ENCODE peak calls at places on chromosomes 13 and 19, in nine cellular contexts. V, U, T, E, O, M, Z, D and Y are unnamed samples. For H3K4me1, the result is how much of the 10 kb centered on the place peaks cover.

GRCh38 chr13:37070956-37071355 is 11.5 kb upstream of the SUPT20H start:
- DNase-seq in O (peak), M (no peak), V (no peak), U (no peak), D (no peak), T (no peak), E (no peak), Z (no peak), Y (no peak)

GRCh38 chr13:23966691-23967615 is 69.7 kb upstream of the C1QTNF9B start:
- DNase-seq in O (no peak), M (no peak), U (peak), T (no peak), V (no peak), D (no peak), E (no peak), Z (no peak), Y (no peak)

GRCh38 chr13:49584771-49585182 is 581 bp downstream of the RCBTB1 start:
- DNase-seq in M (peak), O (peak), E (no peak), T (no peak), U (no peak), D (no peak), Z (no peak), V (no peak), Y (no peak)

GRCh38 chr13:113855012-113855921 is 8.6 kb downstream of the GAS6 start:
- DNase-seq in M (no peak), D (peak), V (no peak), E (no peak), O (no peak), T (no peak), Z (peak), U (no peak), Y (peak)

GRCh38 chr13:74761794-74762193 is 627.6 kb upstream of the KLF12 start:
- DNase-seq in O (peak), E (no peak), M (no peak), Z (no peak), T (no peak), V (no peak), U (no peak), D (no peak), Y (no peak)

GRCh38 chr19:56071151-56071550 is 49.9 kb downstream of the ZNF787 start:
- DNase-seq in U (no peak), V (no peak), T (no peak), O (no peak), D (no peak), Z (peak), E (no peak), M (peak), Y (peak)

GRCh38 chr19:29653398-29653797 is 11.9 kb upstream of the PLEKHF1 start:
- DNase-seq in D (no peak), V (no peak), E (peak), T (no peak), O (no peak), U (no peak), Z (no peak), M (no peak), Y (no peak)

GRCh38 chr19:22901431-22902130 is 69.5 kb downstream of the ZNF723 start:
- DNase-seq in M (no peak), V (no peak), Z (no peak), D (no peak), T (peak), O (no peak), E (no peak), U (no peak), Y (no peak)

GRCh38 chr19:10836478-10837325 is 690 bp upstream of the TMED1 start:
- DNase-seq in E (peak), U (peak), T (peak), O (peak), D (peak), Z (peak), V (peak), M (no peak), Y (no peak)

GRCh38 chr19:54158812-54159351 is 639 bp downstream of the LENG1 start:
- DNase-seq in D (no peak), U (no peak), O (no peak), T (peak), V (no peak), M (peak), E (no peak), Z (no peak), Y (no peak)

DNA sequence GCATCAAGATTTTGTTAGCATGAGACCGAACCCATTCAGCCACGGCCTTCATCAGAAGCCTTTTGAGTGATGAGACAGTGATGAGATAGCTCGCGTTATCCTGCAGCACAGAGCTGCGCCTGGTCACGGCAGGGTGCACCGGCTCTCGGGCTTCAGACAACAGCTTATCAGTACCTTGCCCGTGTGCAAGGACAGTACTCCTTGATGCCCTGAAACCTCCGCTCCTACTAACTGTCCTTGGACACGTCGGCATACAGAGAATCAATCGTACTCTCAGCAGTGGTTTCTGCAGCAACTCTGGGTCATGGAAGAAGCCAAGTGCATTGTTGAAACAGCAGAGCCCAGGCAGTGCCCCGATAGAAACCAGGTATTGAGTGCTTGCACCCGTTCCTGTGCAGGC is 40.7 kb downstream of the IRS2 start:
- DNase-seq in U (no peak), V (no peak), D (no peak), O (no peak), Z (no peak), T (no peak), M (no peak), E (no peak), Y (peak)
- H3K4me1 ChIP-seq in U (under half), V (under half), D (under half), O (under half), Z (under half), T (under half), M (under half), E (under half), Y (under half)

GRCh38 chr19:39128511-39129079 is 3.0 kb downstream of the PAK4 start:
- DNase-seq in E (no peak), T (no peak), M (no peak), V (no peak), O (no peak), Z (no peak), D (no peak), U (no peak), Y (no peak)

GRCh38 chr19:39131255-39131755 is 5.7 kb downstream of the PAK4 start:
- DNase-seq in T (no peak), E (peak), O (peak), Z (no peak), D (peak), U (no peak), M (no peak), V (no peak), Y (no peak)

GRCh38 chr19:39127812-39128510 is 2.4 kb downstream of the PAK4 start:
- DNase-seq in E (no peak), Z (no peak), D (no peak), V (no peak), T (no peak), U (no peak), O (no peak), M (no peak), Y (no peak)

GRCh38 chr19:39130337-39131254 is 5.0 kb downstream of the PAK4 start:
- DNase-seq in D (no peak), T (no peak), Z (no peak), E (no peak), V (no peak), O (no peak), U (no peak), M (no peak), Y (peak)

GRCh38 chr19:39129116-39129515 is 3.5 kb downstream of the PAK4 start:
- DNase-seq in O (no peak), T (no peak), E (no peak), Z (no peak), D (no peak), M (no peak), U (no peak), V (no peak), Y (peak)
- H3K27ac ChIP-seq in O (no peak), T (peak), E (peak), Z (no peak), D (no peak), M (no peak), U (no peak), V (no peak), Y (no peak)

DNA sequence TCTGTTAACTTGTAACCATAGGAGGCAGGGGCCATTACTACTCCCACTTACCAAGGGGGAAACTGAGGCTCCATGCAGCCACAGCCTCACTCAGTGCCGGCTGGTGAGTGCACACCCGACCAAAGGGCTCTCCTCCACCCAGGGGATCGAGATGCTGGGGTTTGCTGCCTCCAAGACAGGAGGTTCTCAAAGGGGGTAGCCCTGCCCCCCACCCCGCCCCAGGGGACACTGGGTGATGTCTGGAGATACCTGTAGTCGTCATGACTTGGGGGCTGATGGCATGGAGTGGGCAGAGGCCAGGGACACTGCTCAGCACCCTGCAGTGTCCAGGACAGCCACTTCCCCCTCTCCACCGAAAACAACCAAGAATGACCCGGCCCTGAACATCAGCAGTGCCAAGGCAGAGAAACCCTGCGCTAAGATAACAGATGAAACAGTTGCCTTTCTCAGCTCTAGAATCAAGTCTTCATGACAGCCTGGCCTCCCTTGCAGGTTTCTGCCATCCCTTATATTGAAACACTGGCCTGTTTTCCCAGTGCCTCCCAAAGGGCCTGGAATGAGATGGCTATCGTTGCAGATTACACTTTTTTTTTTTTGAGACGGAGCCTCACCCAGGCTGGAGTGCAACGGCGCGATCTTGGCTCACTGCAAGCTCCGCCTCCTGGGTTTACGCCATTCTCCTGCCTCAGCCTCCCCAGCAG is 3.3 kb downstream of the REEP6 start:
- DNase-seq in Z (no peak), D (no peak), M (no peak), V (no peak), U (no peak), O (no peak), E (no peak), T (no peak), Y (no peak)
- H3K4me1 ChIP-seq in Z (under half), D (under half), M (under half), V (under half), U (under half), O (under half), E (under half), T (under half), Y (under half)

DNA sequence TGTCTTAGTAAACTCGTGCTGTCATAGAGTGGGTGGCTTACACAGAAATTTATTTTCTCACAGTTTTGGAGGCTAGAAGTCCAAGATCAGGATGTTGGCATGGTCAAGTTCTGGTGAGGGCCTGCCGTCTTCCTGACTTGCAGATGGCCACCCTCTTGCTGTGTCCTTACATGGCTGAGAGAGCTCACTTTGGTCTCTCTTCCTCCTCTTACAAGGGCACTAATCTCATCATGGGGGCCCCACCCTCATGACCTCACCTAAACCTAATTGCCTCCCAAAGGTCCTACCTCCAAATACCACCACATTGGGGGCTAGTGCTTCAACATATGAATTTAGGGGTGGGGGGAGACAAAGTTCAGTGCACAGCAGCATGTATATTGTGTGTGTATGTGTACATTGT is 14.3 kb upstream of the GPR18 start:
- DNase-seq in T (no peak), V (no peak), U (no peak), Z (no peak), E (no peak), D (no peak), O (no peak), M (no peak), Y (no peak)
- H3K27ac ChIP-seq in T (no peak), V (peak), U (peak), Z (no peak), E (no peak), D (no peak), O (no peak), M (no peak), Y (no peak)

GRCh38 chr19:728011-728410 is 19.3 kb downstream of the PALM start:
- DNase-seq in O (no peak), D (peak), Z (no peak), U (no peak), M (no peak), T (peak), V (no peak), E (no peak), Y (no peak)

GRCh38 chr19:726993-727956 is 18.5 kb downstream of the PALM start:
- DNase-seq in M (no peak), D (no peak), U (no peak), Z (no peak), T (no peak), V (no peak), O (no peak), E (no peak), Y (no peak)

GRCh38 chr19:723247-723646 is 14.5 kb downstream of the PALM start:
- DNase-seq in T (no peak), M (no peak), E (no peak), Z (no peak), U (no peak), V (no peak), D (no peak), O (no peak), Y (no peak)

GRCh38 chr19:723714-724113 is 15.0 kb downstream of the PALM start:
- DNase-seq in D (no peak), M (no peak), T (no peak), E (no peak), V (no peak), O (no peak), U (no peak), Z (no peak), Y (no peak)

DNA sequence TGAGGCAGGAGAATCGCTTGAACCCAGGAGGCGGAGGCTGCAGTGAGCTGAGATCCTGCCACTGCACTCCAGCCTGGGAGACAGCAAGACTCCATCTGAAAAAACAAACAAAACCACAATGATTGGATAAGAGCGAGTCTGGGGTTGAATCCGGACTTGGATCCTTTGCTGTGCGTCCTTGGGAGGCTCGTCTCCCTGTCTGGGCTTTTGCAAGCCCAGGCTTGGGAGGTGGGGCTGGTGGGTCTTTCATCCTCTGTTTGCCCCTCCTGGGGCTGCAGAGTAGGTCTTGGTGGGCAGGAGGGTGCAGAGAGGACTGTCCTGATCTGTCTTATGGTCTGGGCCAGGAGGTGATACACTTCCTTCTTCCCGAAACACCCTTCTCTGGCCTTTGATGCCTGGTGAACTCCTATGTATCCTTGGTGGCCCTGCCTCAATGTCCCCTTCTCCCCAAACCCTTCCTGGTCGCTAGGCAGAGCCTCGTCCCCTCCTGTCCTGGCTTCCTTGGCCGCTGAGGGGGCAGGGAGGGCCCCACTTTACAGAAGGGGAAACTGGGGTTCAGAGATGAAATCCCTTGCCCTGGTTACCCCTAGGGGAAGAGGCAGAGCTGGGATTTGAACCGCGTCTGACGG is 16.8 kb downstream of the PALM start:
- DNase-seq in Z (no peak), D (no peak), M (no peak), V (no peak), T (no peak), U (no peak), O (no peak), E (no peak), Y (no peak)
- H3K4me1 ChIP-seq in Z (under half), D (half or more), M (under half), V (under half), T (under half), U (under half), O (under half), E (under half), Y (under half)

GRCh38 chr19:48487944-48488343 is 18.8 kb downstream of the CYTH2 start:
- DNase-seq in D (peak), Z (no peak), T (peak), O (peak), U (no peak), V (no peak), M (no peak), E (no peak), Y (no peak)

GRCh38 chr19:48490980-48491792 is 20.4 kb downstream of the LMTK3 start:
- DNase-seq in E (no peak), D (no peak), O (no peak), V (peak), T (no peak), U (peak), M (peak), Z (peak), Y (peak)

GRCh38 chr19:48487544-48487943 is 18.4 kb downstream of the CYTH2 start:
- DNase-seq in O (no peak), Z (no peak), M (no peak), D (no peak), E (no peak), T (no peak), U (no peak), V (no peak), Y (no peak)

GRCh38 chr19:48491793-48492123 is 19.9 kb downstream of the LMTK3 start:
- DNase-seq in V (no peak), O (no peak), Z (peak), E (no peak), U (no peak), M (peak), D (no peak), T (no peak), Y (peak)

GRCh38 chr19:48489608-48490216 is 20.5 kb downstream of the CYTH2 start:
- DNase-seq in V (peak), M (peak), Z (peak), E (peak), D (peak), T (peak), U (peak), O (no peak), Y (peak)
- H3K27ac ChIP-seq in V (no peak), M (no peak), Z (no peak), E (no peak), D (no peak), T (no peak), U (no peak), O (no peak), Y (no peak)

GRCh38 chr19:4374451-4375163 is 25.7 kb downstream of the SH3GL1 start:
- DNase-seq in D (peak), U (no peak), E (peak), M (no peak), T (peak), Z (peak), V (no peak), O (peak), Y (peak)
- H3K4me1 ChIP-seq in D (half or more), U (half or more), E (half or more), M (under half), T (half or more), Z (under half), V (half or more), O (half or more), Y (under half)

DNA sequence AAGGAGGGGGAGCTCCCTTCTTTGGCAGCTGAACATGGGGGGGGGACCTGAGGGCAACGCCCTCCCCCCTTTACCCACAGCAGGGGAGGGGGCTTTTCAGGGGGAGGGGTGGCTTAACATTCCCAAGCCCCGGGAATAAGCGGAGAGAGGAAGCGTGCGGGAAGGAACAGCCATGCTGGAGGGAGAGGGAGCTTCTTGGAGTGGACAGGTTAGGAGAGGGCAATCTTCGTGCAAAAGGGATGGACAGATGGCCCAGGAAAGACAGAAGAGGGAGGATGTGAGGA is 10.8 kb downstream of the C19orf81 start:
- DNase-seq in D (no peak), O (no peak), Z (no peak), M (peak), U (no peak), T (no peak), V (no peak), E (no peak), Y (no peak)
- H3K27ac ChIP-seq in D (no peak), O (no peak), Z (no peak), M (peak), U (no peak), T (no peak), V (no peak), E (no peak), Y (no peak)